ENCODE peak calls at places on chromosomes 11 and 22, in four cellular contexts. V is HepG2, L is GM12878, I is K562. O is an unnamed sample.

GRCh38 chr11:93515438-93515837 is 27.8 kb downstream of the SMCO4 start:
- DNase-seq in V (no peak), I (no peak), L (no peak), O (no peak)

GRCh38 chr11:129291556-129291955 is 84.1 kb upstream of the BARX2 start:
- DNase-seq in I (no peak), V (no peak), L (no peak), O (no peak)

GRCh38 chr22:50267591-50268390 is 2.4 kb downstream of the MAPK11 start:
- DNase-seq in L (no peak), I (peak; percentile 82), V (no peak), O (no peak)

GRCh38 chr11:78759067-78759466 is 184.4 kb upstream of the NARS2 start:
- DNase-seq in L (no peak), I (no peak), V (no peak), O (no peak)

GRCh38 chr11:26335903-26336302 is 4.0 kb downstream of the ANO3 start:
- DNase-seq in L (no peak), I (no peak), V (no peak), O (no peak)

GRCh38 chr22:19631899-19632670 is 82.2 kb upstream of the SEPTIN5 start:
- DNase-seq in I (peak; percentile 95), V (peak; percentile 32), L (no peak), O (peak; percentile 78)

GRCh38 chr11:65213322-65214211 is 31.8 kb downstream of the CAPN1 start:
- DNase-seq in L (no peak), V (no peak), I (peak; percentile 17), O (peak; percentile 70)

GRCh38 chr22:42613869-42614268 is 814 bp downstream of the POLDIP3 start:
- DNase-seq in L (no peak), V (no peak), I (no peak), O (no peak)

GRCh38 chr22:31272522-31273446 is 19.5 kb downstream of the PIK3IP1 start:
- DNase-seq in L (no peak), V (peak; percentile 52), I (peak; percentile 43), O (peak; percentile 77)

GRCh38 chr11:122146475-122146874 is 30.5 kb upstream of the BLID start:
- DNase-seq in I (no peak), V (no peak), L (no peak), O (no peak)

GRCh38 chr11:63916837-63917684 is at the start of gene RCOR2:
- DNase-seq in L (no peak), V (peak; percentile 70), I (peak; percentile 92), O (peak; percentile 88)

GRCh38 chr11:10017050-10017449 is 277.0 kb downstream of the SBF2 start:
- DNase-seq in V (no peak), I (no peak), L (no peak), O (no peak)

GRCh38 chr11:44774131-44774530 is 47.4 kb downstream of the TSPAN18 start:
- DNase-seq in I (no peak), L (no peak), V (no peak), O (no peak)

GRCh38 chr11:25628030-25628429 is 703.9 kb upstream of the ANO3 start:
- DNase-seq in V (no peak), L (no peak), I (no peak), O (no peak)

GRCh38 chr11:120566176-120566575 is 54.6 kb downstream of the GRIK4 start:
- DNase-seq in V (no peak), I (no peak), L (no peak), O (no peak)

GRCh38 chr11:95584180-95584579 is 205.4 kb downstream of the FAM76B start:
- DNase-seq in I (no peak), V (no peak), L (no peak), O (no peak)

GRCh38 chr11:84899134-84899533 is 728.0 kb downstream of the DLG2 start:
- DNase-seq in V (no peak), I (no peak), L (no peak), O (no peak)

GRCh38 chr11:109062445-109062844 is 359.5 kb upstream of the C11orf87 start:
- DNase-seq in L (no peak), I (no peak), V (no peak), O (no peak)

GRCh38 chr11:15761235-15761634 is 595.1 kb downstream of the SOX6 start:
- DNase-seq in L (no peak), I (no peak), V (no peak), O (no peak)

GRCh38 chr22:46910624-46911023 is 148.2 kb downstream of the TBC1D22A start:
- DNase-seq in V (no peak), I (no peak), L (no peak), O (no peak)

GRCh38 chr11:114896594-114896993 is 218.3 kb downstream of the NXPE2 start:
- DNase-seq in I (no peak), V (no peak), L (no peak), O (no peak)

GRCh38 chr11:1233351-1234053 is 10.6 kb downstream of the MUC5B start:
- DNase-seq in I (no peak), V (no peak), L (no peak), O (no peak)

GRCh38 chr11:118202599-118203422 is 22.0 kb downstream of the JAML start:
- DNase-seq in L (no peak), I (no peak), V (peak; percentile 94), O (no peak)

GRCh38 chr11:102050927-102051575 is 3.8 kb downstream of the CFAP300 start:
- DNase-seq in I (no peak), V (no peak), L (no peak), O (no peak)

GRCh38 chr11:2305140-2305861 is 3.5 kb downstream of the TSPAN32 start:
- DNase-seq in V (peak; percentile 40), L (peak; percentile 4), I (peak; percentile 69), O (peak; percentile 38)

GRCh38 chr22:25488244-25489020 is 76.0 kb upstream of the GRK3 start:
- DNase-seq in V (peak; percentile 52), I (no peak), L (peak; percentile 26), O (no peak)

GRCh38 chr11:87892291-87892690 is 283.0 kb downstream of the RAB38 start:
- DNase-seq in V (no peak), L (no peak), I (no peak), O (no peak)

GRCh38 chr22:48624401-48624800 is 1203.3 kb downstream of the BRD1 start:
- DNase-seq in I (no peak), V (no peak), L (no peak), O (no peak)

GRCh38 chr22:48628891-48629559 is 1198.6 kb downstream of the BRD1 start:
- DNase-seq in L (no peak), I (no peak), V (no peak), O (peak; percentile 13)

GRCh38 chr22:48629631-48630443 is 1197.8 kb downstream of the BRD1 start:
- DNase-seq in I (no peak), L (no peak), V (no peak), O (no peak)

GRCh38 chr22:48627966-48628365 is 1199.7 kb downstream of the BRD1 start:
- DNase-seq in V (no peak), I (no peak), L (no peak), O (no peak)

DNA sequence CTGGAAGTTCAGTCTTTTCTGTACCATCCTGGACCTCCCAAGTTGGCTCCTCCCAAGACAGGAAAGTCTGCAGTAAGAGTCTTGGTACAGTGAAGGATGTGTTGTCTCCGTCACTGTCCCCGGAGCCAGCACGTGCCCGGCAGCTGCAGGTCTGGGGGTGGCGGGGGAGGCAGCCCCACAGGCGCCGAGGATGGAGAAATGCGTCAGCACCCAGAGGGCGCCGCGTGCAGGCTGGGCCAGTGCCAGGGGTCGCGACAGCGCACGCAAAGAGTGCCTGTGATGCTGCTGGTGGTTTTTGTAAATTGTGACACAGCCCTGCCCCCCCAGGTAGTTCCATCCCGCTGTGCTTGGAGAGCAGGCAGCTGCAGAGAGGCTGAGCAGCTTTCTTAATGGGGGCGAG is 1200.5 kb downstream of the BRD1 start:
- DNase-seq in V (no peak), I (no peak), L (no peak), O (no peak)
- TF ChIP-seq RAD21 in V (no peak), I (no peak), L (no peak), O (no peak)

GRCh38 chr11:76558473-76558872 is 112.1 kb downstream of the LRRC32 start:
- DNase-seq in V (no peak), I (no peak), L (no peak), O (no peak)

GRCh38 chr11:76562541-76562940 is 108.0 kb downstream of the LRRC32 start:
- DNase-seq in V (no peak), I (no peak), L (no peak), O (no peak)

GRCh38 chr11:76561245-76561644 is 109.3 kb downstream of the LRRC32 start:
- DNase-seq in I (no peak), V (no peak), L (no peak), O (no peak)

GRCh38 chr11:76558891-76559290 is 111.7 kb downstream of the LRRC32 start:
- DNase-seq in I (no peak), L (no peak), V (no peak), O (no peak)

DNA sequence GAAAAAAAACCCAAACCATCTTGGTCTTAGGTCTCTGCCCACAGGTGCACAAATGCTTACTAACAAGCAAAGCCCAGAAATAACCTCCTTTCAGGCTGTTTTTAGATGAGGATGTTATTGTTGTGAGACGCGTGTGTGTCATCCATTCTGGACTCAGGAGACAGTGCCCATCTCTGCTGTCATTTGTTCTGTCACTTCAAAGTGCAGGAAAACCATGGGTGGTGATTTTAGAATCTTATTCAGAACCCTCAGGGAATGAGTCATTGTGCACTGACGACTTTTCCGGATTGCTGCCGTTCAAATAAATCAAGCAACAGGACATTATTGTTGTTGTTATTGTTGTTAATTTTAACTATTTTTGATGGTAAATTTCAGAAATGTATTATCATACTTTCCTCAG is 110.3 kb downstream of the LRRC32 start:
- DNase-seq in I (no peak), V (no peak), L (no peak), O (no peak)
- TF ChIP-seq KDM1A in I (no peak), V (no peak), L (no peak), O (no peak)

GRCh38 chr22:49053574-49053973 is 774.1 kb downstream of the BRD1 start:
- DNase-seq in L (no peak), I (no peak), V (no peak), O (no peak)

GRCh38 chr22:49051491-49052022 is 776.1 kb downstream of the BRD1 start:
- DNase-seq in V (no peak), L (no peak), I (no peak), O (no peak)

GRCh38 chr22:49052560-49052959 is 775.1 kb downstream of the BRD1 start:
- DNase-seq in L (no peak), I (no peak), V (no peak), O (no peak)

GRCh38 chr22:49049691-49050090 is 778.0 kb downstream of the BRD1 start:
- DNase-seq in V (no peak), I (no peak), L (no peak), O (no peak)

DNA sequence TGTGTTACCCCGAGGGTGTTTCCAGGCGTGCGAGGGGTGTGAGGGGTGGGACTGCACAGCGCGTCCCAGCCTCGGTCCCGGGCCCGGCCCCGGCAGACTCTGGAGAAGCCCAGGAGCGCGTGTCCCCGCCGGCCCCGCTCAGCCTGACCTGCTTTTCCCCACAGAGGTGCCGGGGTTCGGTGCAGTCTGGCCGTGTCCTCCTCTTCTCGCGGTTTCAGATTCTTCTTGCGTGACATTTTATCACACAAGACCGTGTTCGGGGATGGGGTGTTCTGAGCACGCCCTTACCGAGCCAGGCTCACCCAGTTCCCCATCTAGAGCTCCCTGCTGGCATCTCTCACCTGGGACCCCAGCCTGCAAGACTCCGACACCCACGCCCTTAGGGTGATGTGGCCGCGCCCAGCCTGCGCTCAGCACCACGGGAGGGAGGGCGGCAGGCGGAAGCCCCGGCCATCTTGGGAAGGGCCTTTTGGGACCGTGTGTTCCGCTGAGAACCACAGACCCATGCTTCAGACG is 775.6 kb downstream of the BRD1 start:
- DNase-seq in I (peak; percentile 27), V (no peak), L (no peak), O (no peak)
- TF ChIP-seq ATF2 in I (no peak), V (no peak), L (no peak), O (no peak)

GRCh38 chr11:12288212-12288933 is 89.0 kb upstream of the PARVA start:
- DNase-seq in I (peak; percentile 82), L (no peak), V (peak; percentile 58), O (peak; percentile 95)
- TF ChIP-seq RAD21 in I (peak; percentile 83), L (peak; percentile 65), V (no peak), O (peak; percentile 93)

GRCh38 chr11:131404010-131404409 is 33.6 kb downstream of the NTM start:
- DNase-seq in V (no peak), L (no peak), I (no peak), O (no peak)
- TF ChIP-seq KDM1A in V (no peak), L (no peak), I (no peak), O (no peak)

O was measured in H1.